ENCODE peak calls at places on chromosomes 13 and 19, in six cellular contexts. K is H1, W is HepG2, Q is GM12878, A is NT2/D1, F is HCT116. Y is an unnamed sample.

GRCh38 chr19:16571283-16571682 is 932 bp downstream of the SLC35E1 start:
- DNase-seq in K (no peak), W (peak; percentile 10), Q (no peak), A (no peak), F (no peak), Y (no peak)

GRCh38 chr19:10774893-10775292 is 57.0 kb downstream of the DNM2 start:
- DNase-seq in K (no peak), W (no peak), Q (no peak), A (no peak), F (no peak), Y (no peak)

GRCh38 chr19:6516018-6516658 is 14.0 kb upstream of the TUBB4A start:
- DNase-seq in K (peak; percentile 91), W (peak; percentile 77), Q (peak; percentile 95), A (peak; percentile 93), F (peak; percentile 95), Y (peak; percentile 97)

GRCh38 chr13:98742961-98743360 is 9.5 kb downstream of the SLC15A1 start:
- DNase-seq in K (no peak), W (no peak), Q (no peak), A (no peak), F (no peak), Y (no peak)

GRCh38 chr19:899363-900301 is 6.3 kb downstream of the RNU6-9 start:
- DNase-seq in K (no peak), W (no peak), Q (no peak), A (no peak), F (no peak), Y (no peak)

GRCh38 chr13:114148521-114148855 is 16.1 kb upstream of the RASA3 start:
- DNase-seq in K (no peak), W (no peak), Q (peak; percentile 74), A (no peak), F (no peak), Y (no peak)

GRCh38 chr13:23673354-23673753 is 103.1 kb downstream of the TNFRSF19 start:
- DNase-seq in K (no peak), W (no peak), Q (no peak), A (no peak), F (no peak), Y (no peak)

GRCh38 chr19:10644351-10645007 is 9.7 kb upstream of the ILF3 start:
- DNase-seq in K (peak; percentile 68), W (peak; percentile 74), Q (no peak), A (peak; percentile 72), F (peak; percentile 35), Y (peak; percentile 88)

GRCh38 chr19:1258707-1259205 is 10.4 kb downstream of the MIDN start:
- DNase-seq in K (no peak), W (no peak), Q (no peak), A (no peak), F (no peak), Y (no peak)

GRCh38 chr13:112885782-112886268 is 83.2 kb upstream of the MCF2L start:
- DNase-seq in K (peak; percentile 71), W (peak; percentile 71), Q (no peak), A (no peak), F (peak; percentile 37), Y (peak; percentile 50)

GRCh38 chr13:112934075-112934474 is 34.9 kb upstream of the MCF2L start:
- DNase-seq in K (no peak), W (no peak), Q (no peak), A (no peak), F (no peak), Y (no peak)

GRCh38 chr19:8566855-8567254 is 10.4 kb downstream of the MYO1F start:
- DNase-seq in K (no peak), W (no peak), Q (no peak), A (no peak), F (no peak), Y (no peak)

GRCh38 chr19:2733930-2734588 is 5.8 kb downstream of the SLC39A3 start:
- DNase-seq in K (no peak), W (no peak), Q (no peak), A (no peak), F (no peak), Y (no peak)

GRCh38 chr13:41246969-41247750 is 16.2 kb downstream of the MTRF1 start:
- DNase-seq in K (no peak), W (no peak), Q (no peak), A (no peak), F (no peak), Y (no peak)
- TF ChIP-seq ZNF274 in K (no peak), W (no peak), Q (no peak), A (no peak), F (no peak), Y (no peak)

GRCh38 chr19:45901432-45901903 is 945 bp downstream of the MYPOP start:
- DNase-seq in K (no peak), W (no peak), Q (no peak), A (no peak), F (no peak), Y (no peak)
- TF ChIP-seq ZNF274 in K (no peak), W (no peak), Q (no peak), A (no peak), F (no peak), Y (no peak)

GRCh38 chr13:20359335-20359734 is 127.2 kb upstream of the GJB6 start:
- DNase-seq in K (no peak), W (peak; percentile 32), Q (no peak), A (no peak), F (peak; percentile 6), Y (no peak)
- TF ChIP-seq ZNF274 in K (no peak), W (no peak), Q (no peak), A (no peak), F (no peak), Y (no peak)

GRCh38 chr19:50861025-50861424 is 6.3 kb downstream of the KLK3 start:
- DNase-seq in K (no peak), W (no peak), Q (no peak), A (no peak), F (no peak), Y (no peak)
- TF ChIP-seq ZNF274 in K (no peak), W (no peak), Q (no peak), A (no peak), F (no peak), Y (no peak)

GRCh38 chr19:53877361-53877766 is 4.6 kb upstream of the PRKCG start:
- DNase-seq in K (no peak), W (no peak), Q (no peak), A (no peak), F (no peak), Y (no peak)
- TF ChIP-seq ZNF274 in K (no peak), W (no peak), Q (no peak), A (no peak), F (no peak), Y (no peak)

GRCh38 chr19:36054733-36055686 is at the start of gene WDR62:
- DNase-seq in K (no peak), W (peak; percentile 85), Q (peak; percentile 4), A (peak; percentile 69), F (peak; percentile 83), Y (peak; percentile 99)
- TF ChIP-seq ZNF274 in K (no peak), W (no peak), Q (no peak), A (no peak), F (no peak), Y (no peak)

DNA sequence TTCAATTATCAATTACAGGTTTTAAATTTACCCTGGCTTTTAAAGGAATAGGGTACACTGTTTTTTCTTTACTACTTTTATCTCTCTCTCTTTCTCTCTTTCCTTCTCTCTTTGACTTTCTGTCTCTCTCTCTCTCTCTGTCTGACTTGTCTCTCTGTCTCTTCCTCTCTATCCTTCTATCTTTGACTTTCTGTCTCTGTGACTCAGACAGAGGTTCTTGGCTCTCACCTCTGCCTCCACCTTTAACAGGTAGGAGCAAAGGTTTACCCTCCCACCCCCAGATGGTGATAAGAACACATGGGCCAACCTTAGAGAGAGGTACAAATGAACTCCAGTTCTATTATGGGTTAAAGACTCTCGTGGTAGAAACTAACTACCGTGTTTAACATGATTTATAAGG is 20.3 kb upstream of the FAM124A start:
- DNase-seq in K (no peak), W (no peak), Q (no peak), A (no peak), F (no peak), Y (no peak)
- TF ChIP-seq ZNF274 in K (no peak), W (no peak), Q (no peak), A (no peak), F (no peak), Y (no peak)

GRCh38 chr19:38134538-38135149 is 89.4 kb downstream of the DPF1 start:
- DNase-seq in K (no peak), W (peak; percentile 38), Q (no peak), A (peak; percentile 44), F (no peak), Y (peak; percentile 75)

GRCh38 chr19:38130399-38130798 is 93.6 kb downstream of the DPF1 start:
- DNase-seq in K (no peak), W (no peak), Q (no peak), A (no peak), F (no peak), Y (no peak)

GRCh38 chr19:38135150-38135998 is 88.6 kb downstream of the DPF1 start:
- DNase-seq in K (no peak), W (no peak), Q (no peak), A (no peak), F (no peak), Y (no peak)

GRCh38 chr19:38132781-38133180 is 91.2 kb downstream of the DPF1 start:
- DNase-seq in K (no peak), W (no peak), Q (no peak), A (no peak), F (no peak), Y (no peak)
- TF ChIP-seq ZNF274 in K (no peak), W (no peak), Q (no peak), A (no peak), F (no peak), Y (no peak)

DNA sequence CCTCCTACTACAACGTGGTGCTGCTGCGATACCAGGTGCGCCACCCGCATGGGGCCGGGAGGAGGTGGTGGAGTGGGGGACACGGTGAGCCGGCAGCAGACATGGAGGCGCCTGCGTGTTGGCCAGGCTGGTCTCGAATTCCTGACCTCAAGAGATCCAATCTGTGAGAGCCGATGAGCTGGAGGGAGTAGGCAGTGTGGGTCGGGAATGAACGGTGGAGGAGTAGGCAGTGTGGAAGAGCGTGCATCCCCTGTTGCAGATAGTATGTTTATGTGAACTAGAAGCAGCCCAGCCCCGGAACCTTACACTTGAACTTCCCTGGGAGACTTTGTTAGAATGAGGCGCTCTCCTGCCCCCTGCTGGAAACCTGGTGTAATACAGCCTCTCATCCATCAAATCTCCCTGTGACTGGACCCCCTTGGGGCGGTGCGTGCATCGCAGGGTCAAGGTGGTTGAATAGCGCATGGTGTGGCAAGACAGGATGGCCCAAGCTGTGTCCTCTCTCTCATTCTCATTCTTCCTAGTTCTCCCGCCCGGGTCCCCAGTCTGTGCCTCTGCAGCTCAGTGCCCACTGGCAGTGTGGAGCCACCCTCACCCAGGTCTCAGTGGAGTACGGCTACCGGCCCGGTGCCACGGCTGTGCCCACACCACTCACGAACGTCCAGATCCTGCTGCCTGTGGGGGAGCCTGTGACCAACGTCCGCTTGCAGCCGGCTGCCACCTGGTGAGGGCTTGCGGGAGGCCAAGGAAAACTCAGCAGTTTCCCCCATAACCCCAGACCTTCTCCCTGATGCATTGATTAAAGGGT is 10.5 kb upstream of the B3GNT3 start:
- DNase-seq in K (no peak), W (peak; percentile 49), Q (no peak), A (peak; percentile 81), F (no peak), Y (peak; percentile 81)
- TF ChIP-seq ZNF274 in K (no peak), W (no peak), Q (no peak), A (no peak), F (no peak), Y (no peak)

DNA sequence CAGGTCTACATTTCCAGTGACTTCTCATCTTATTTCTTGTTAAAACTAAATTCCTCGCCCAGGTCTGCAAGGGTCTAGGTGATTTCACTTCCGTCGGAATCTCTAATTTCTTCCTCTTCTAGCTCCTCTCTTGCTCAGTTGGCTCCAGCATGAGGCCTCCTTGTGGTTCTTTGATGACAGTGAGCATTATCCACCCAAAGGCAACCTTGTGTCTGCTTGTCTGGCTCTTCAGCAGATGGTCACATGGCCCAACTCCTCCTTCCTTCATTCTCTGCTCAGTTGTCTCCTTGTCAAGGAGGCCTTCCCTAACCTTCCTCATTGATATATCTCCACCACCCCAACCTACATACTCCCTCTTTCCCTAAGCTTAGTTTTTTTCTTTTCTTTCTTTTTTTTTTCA is 1391.4 kb downstream of the EFNB2 start:
- DNase-seq in K (no peak), W (no peak), Q (no peak), A (no peak), F (no peak), Y (no peak)
- TF ChIP-seq ZNF274 in K (no peak), W (no peak), Q (no peak), A (no peak), F (no peak), Y (no peak)

Y was measured in K562.